ENCODE peak calls at places on chromosomes 4 and X, in ten cellular contexts. One of them, this sample, is unnamed.
A peak's percentile ranks its signal among the peaks of the same experiment; 100 is the strongest.

GRCh38 chr4:185119927-185120630 is 23.0 kb upstream of the SLC25A4 start:
- DNase-seq in right lobe of liver: no peak
- DNase-seq in K562: peak; percentile 63
- DNase-seq in cardiac muscle cell: peak; percentile 85
- DNase-seq in mucosa of descending colon: no peak
- DNase-seq in bronchial epithelial cell: no peak
- DNase-seq in psoas muscle: no peak
- DNase-seq in endodermal cell: no peak
- DNase-seq in CD8-positive, alpha-beta memory T cell: no peak
- DNase-seq in tibial artery: no peak
- DNase-seq in this sample: no peak

GRCh38 chrX:16869393-16870094 is 618 bp downstream of the RBBP7 start:
- DNase-seq in right lobe of liver: no peak
- DNase-seq in K562: peak; percentile 52
- DNase-seq in cardiac muscle cell: peak; percentile 75
- DNase-seq in mucosa of descending colon: peak; percentile 70
- DNase-seq in bronchial epithelial cell: no peak
- DNase-seq in psoas muscle: peak; percentile 50
- DNase-seq in endodermal cell: peak; percentile 83
- DNase-seq in CD8-positive, alpha-beta memory T cell: peak; percentile 68
- DNase-seq in tibial artery: peak; percentile 20
- DNase-seq in this sample: peak; percentile 22

GRCh38 chr4:106422766-106423165 is 54.2 kb upstream of the GIMD1 start:
- DNase-seq in right lobe of liver: no peak
- DNase-seq in K562: no peak
- DNase-seq in cardiac muscle cell: no peak
- DNase-seq in mucosa of descending colon: no peak
- DNase-seq in bronchial epithelial cell: no peak
- DNase-seq in psoas muscle: no peak
- DNase-seq in endodermal cell: no peak
- DNase-seq in CD8-positive, alpha-beta memory T cell: no peak
- DNase-seq in tibial artery: no peak
- DNase-seq in this sample: no peak

GRCh38 chr4:35052546-35052945 is 1191.8 kb downstream of the ARAP2 start:
- DNase-seq in right lobe of liver: no peak
- DNase-seq in K562: no peak
- DNase-seq in cardiac muscle cell: no peak
- DNase-seq in mucosa of descending colon: no peak
- DNase-seq in bronchial epithelial cell: no peak
- DNase-seq in psoas muscle: no peak
- DNase-seq in endodermal cell: no peak
- DNase-seq in CD8-positive, alpha-beta memory T cell: no peak
- DNase-seq in tibial artery: no peak
- DNase-seq in this sample: no peak

GRCh38 chr4:17315459-17315858 is 196.4 kb downstream of the QDPR start:
- DNase-seq in right lobe of liver: no peak
- DNase-seq in K562: no peak
- DNase-seq in cardiac muscle cell: no peak
- DNase-seq in mucosa of descending colon: no peak
- DNase-seq in bronchial epithelial cell: no peak
- DNase-seq in psoas muscle: no peak
- DNase-seq in endodermal cell: no peak
- DNase-seq in CD8-positive, alpha-beta memory T cell: no peak
- DNase-seq in tibial artery: no peak
- DNase-seq in this sample: no peak

GRCh38 chrX:136176399-136176825 is 29.1 kb downstream of the FHL1 start:
- DNase-seq in right lobe of liver: no peak
- DNase-seq in K562: no peak
- DNase-seq in cardiac muscle cell: no peak
- DNase-seq in mucosa of descending colon: no peak
- DNase-seq in bronchial epithelial cell: peak; percentile 64
- DNase-seq in psoas muscle: no peak
- DNase-seq in endodermal cell: no peak
- DNase-seq in CD8-positive, alpha-beta memory T cell: no peak
- DNase-seq in tibial artery: peak; percentile 44
- DNase-seq in this sample: no peak

GRCh38 chr4:10578027-10578426 is 106.5 kb downstream of the CLNK start:
- DNase-seq in right lobe of liver: no peak
- DNase-seq in K562: no peak
- DNase-seq in cardiac muscle cell: no peak
- DNase-seq in mucosa of descending colon: no peak
- DNase-seq in bronchial epithelial cell: no peak
- DNase-seq in psoas muscle: no peak
- DNase-seq in endodermal cell: no peak
- DNase-seq in CD8-positive, alpha-beta memory T cell: no peak
- DNase-seq in tibial artery: no peak
- DNase-seq in this sample: no peak

GRCh38 chr4:74671074-74671698 is 123.1 kb downstream of the BTC start:
- DNase-seq in right lobe of liver: peak; percentile 23
- DNase-seq in K562: peak; percentile 61
- DNase-seq in cardiac muscle cell: peak; percentile 67
- DNase-seq in mucosa of descending colon: no peak
- DNase-seq in bronchial epithelial cell: peak; percentile 74
- DNase-seq in psoas muscle: no peak
- DNase-seq in endodermal cell: peak; percentile 87
- DNase-seq in CD8-positive, alpha-beta memory T cell: peak; percentile 53
- DNase-seq in tibial artery: no peak
- DNase-seq in this sample: peak; percentile 64

GRCh38 chrX:132034648-132035047 is 11.5 kb downstream of the STK26 start:
- DNase-seq in right lobe of liver: no peak
- DNase-seq in K562: no peak
- DNase-seq in cardiac muscle cell: no peak
- DNase-seq in mucosa of descending colon: no peak
- DNase-seq in bronchial epithelial cell: no peak
- DNase-seq in psoas muscle: no peak
- DNase-seq in endodermal cell: no peak
- DNase-seq in CD8-positive, alpha-beta memory T cell: no peak
- DNase-seq in tibial artery: no peak
- DNase-seq in this sample: no peak

GRCh38 chrX:146041741-146042140 is 224.1 kb downstream of the SLITRK2 start:
- DNase-seq in right lobe of liver: no peak
- DNase-seq in K562: no peak
- DNase-seq in cardiac muscle cell: no peak
- DNase-seq in mucosa of descending colon: no peak
- DNase-seq in bronchial epithelial cell: no peak
- DNase-seq in psoas muscle: no peak
- DNase-seq in endodermal cell: no peak
- DNase-seq in CD8-positive, alpha-beta memory T cell: no peak
- DNase-seq in tibial artery: no peak
- DNase-seq in this sample: no peak

GRCh38 chrX:68693481-68694410 is 46.3 kb downstream of the STARD8 start:
- DNase-seq in right lobe of liver: peak; percentile 91
- DNase-seq in K562: peak; percentile 87
- DNase-seq in cardiac muscle cell: peak; percentile 82
- DNase-seq in mucosa of descending colon: peak; percentile 67
- DNase-seq in bronchial epithelial cell: no peak
- DNase-seq in psoas muscle: peak; percentile 82
- DNase-seq in endodermal cell: peak; percentile 93
- DNase-seq in CD8-positive, alpha-beta memory T cell: no peak
- DNase-seq in tibial artery: peak; percentile 76
- DNase-seq in this sample: no peak

GRCh38 chrX:140709421-140709846 is at the start of gene LINC00632:
- DNase-seq in right lobe of liver: no peak
- DNase-seq in K562: no peak
- DNase-seq in cardiac muscle cell: no peak
- DNase-seq in mucosa of descending colon: no peak
- DNase-seq in bronchial epithelial cell: no peak
- DNase-seq in psoas muscle: no peak
- DNase-seq in endodermal cell: no peak
- DNase-seq in CD8-positive, alpha-beta memory T cell: no peak
- DNase-seq in tibial artery: no peak
- DNase-seq in this sample: no peak

GRCh38 chrX:53654378-53654777 is 32.1 kb downstream of the HUWE1 start:
- DNase-seq in right lobe of liver: no peak
- DNase-seq in K562: no peak
- DNase-seq in cardiac muscle cell: no peak
- DNase-seq in mucosa of descending colon: no peak
- DNase-seq in bronchial epithelial cell: no peak
- DNase-seq in psoas muscle: no peak
- DNase-seq in endodermal cell: no peak
- DNase-seq in CD8-positive, alpha-beta memory T cell: no peak
- DNase-seq in tibial artery: no peak
- DNase-seq in this sample: no peak
- H3K36me3 ChIP-seq in right lobe of liver: no peaks in the 10 kb centered on the region
- H3K36me3 ChIP-seq in K562: peaks cover 64% of the 10 kb centered on the region
- H3K36me3 ChIP-seq in cardiac muscle cell: peaks cover 18% of the 10 kb centered on the region
- H3K36me3 ChIP-seq in mucosa of descending colon: no peaks in the 10 kb centered on the region
- H3K36me3 ChIP-seq in bronchial epithelial cell: peaks cover 1% of the 10 kb centered on the region
- H3K36me3 ChIP-seq in psoas muscle: peaks cover 37% of the 10 kb centered on the region
- H3K36me3 ChIP-seq in endodermal cell: peaks cover 62% of the 10 kb centered on the region
- H3K36me3 ChIP-seq in CD8-positive, alpha-beta memory T cell: peaks cover 9% of the 10 kb centered on the region
- H3K36me3 ChIP-seq in tibial artery: peaks cover 5% of the 10 kb centered on the region
- H3K36me3 ChIP-seq in this sample: no peaks in the 10 kb centered on the region

GRCh38 chr4:15325987-15326386 is 101.8 kb upstream of the C1QTNF7 start:
- DNase-seq in right lobe of liver: no peak
- DNase-seq in K562: no peak
- DNase-seq in cardiac muscle cell: no peak
- DNase-seq in mucosa of descending colon: no peak
- DNase-seq in bronchial epithelial cell: no peak
- DNase-seq in psoas muscle: no peak
- DNase-seq in endodermal cell: no peak
- DNase-seq in CD8-positive, alpha-beta memory T cell: no peak
- DNase-seq in tibial artery: no peak
- DNase-seq in this sample: no peak

GRCh38 chr4:15332377-15332776 is 95.5 kb upstream of the C1QTNF7 start:
- DNase-seq in right lobe of liver: no peak
- DNase-seq in K562: no peak
- DNase-seq in cardiac muscle cell: no peak
- DNase-seq in mucosa of descending colon: no peak
- DNase-seq in bronchial epithelial cell: no peak
- DNase-seq in psoas muscle: no peak
- DNase-seq in endodermal cell: no peak
- DNase-seq in CD8-positive, alpha-beta memory T cell: no peak
- DNase-seq in tibial artery: no peak
- DNase-seq in this sample: no peak

GRCh38 chr4:15331930-15332329 is 95.9 kb upstream of the C1QTNF7 start:
- DNase-seq in right lobe of liver: no peak
- DNase-seq in K562: no peak
- DNase-seq in cardiac muscle cell: no peak
- DNase-seq in mucosa of descending colon: no peak
- DNase-seq in bronchial epithelial cell: no peak
- DNase-seq in psoas muscle: no peak
- DNase-seq in endodermal cell: no peak
- DNase-seq in CD8-positive, alpha-beta memory T cell: no peak
- DNase-seq in tibial artery: no peak
- DNase-seq in this sample: no peak

GRCh38 chr4:15322016-15322415 is 105.8 kb upstream of the C1QTNF7 start:
- DNase-seq in right lobe of liver: no peak
- DNase-seq in K562: no peak
- DNase-seq in cardiac muscle cell: no peak
- DNase-seq in mucosa of descending colon: no peak
- DNase-seq in bronchial epithelial cell: no peak
- DNase-seq in psoas muscle: no peak
- DNase-seq in endodermal cell: no peak
- DNase-seq in CD8-positive, alpha-beta memory T cell: no peak
- DNase-seq in tibial artery: no peak
- DNase-seq in this sample: no peak

GRCh38 chr4:15327311-15328298 is 100.2 kb upstream of the C1QTNF7 start:
- DNase-seq in right lobe of liver: no peak
- DNase-seq in K562: no peak
- DNase-seq in cardiac muscle cell: no peak
- DNase-seq in mucosa of descending colon: no peak
- DNase-seq in bronchial epithelial cell: no peak
- DNase-seq in psoas muscle: no peak
- DNase-seq in endodermal cell: no peak
- DNase-seq in CD8-positive, alpha-beta memory T cell: no peak
- DNase-seq in tibial artery: no peak
- DNase-seq in this sample: no peak
- H3K4me3 ChIP-seq in right lobe of liver: no peak overlapping the region
- H3K4me3 ChIP-seq in K562: no peak overlapping the region
- H3K4me3 ChIP-seq in cardiac muscle cell: no peak overlapping the region
- H3K4me3 ChIP-seq in mucosa of descending colon: no peak overlapping the region
- H3K4me3 ChIP-seq in bronchial epithelial cell: no peak overlapping the region
- H3K4me3 ChIP-seq in psoas muscle: no peak overlapping the region
- H3K4me3 ChIP-seq in endodermal cell: no peak overlapping the region
- H3K4me3 ChIP-seq in CD8-positive, alpha-beta memory T cell: no peak overlapping the region
- H3K4me3 ChIP-seq in tibial artery: no peak overlapping the region
- H3K4me3 ChIP-seq in this sample: no peak overlapping the region

GRCh38 chr4:99071159-99071558 is 17.4 kb downstream of the ADH5 start:
- DNase-seq in right lobe of liver: no peak
- DNase-seq in K562: no peak
- DNase-seq in cardiac muscle cell: no peak
- DNase-seq in mucosa of descending colon: no peak
- DNase-seq in bronchial epithelial cell: no peak
- DNase-seq in psoas muscle: no peak
- DNase-seq in endodermal cell: no peak
- DNase-seq in CD8-positive, alpha-beta memory T cell: no peak
- DNase-seq in tibial artery: no peak
- DNase-seq in this sample: no peak
- H3K36me3 ChIP-seq in right lobe of liver: peaks cover 5% of the 10 kb centered on the region
- H3K36me3 ChIP-seq in K562: peaks cover 81% of the 10 kb centered on the region
- H3K36me3 ChIP-seq in cardiac muscle cell: peaks cover 18% of the 10 kb centered on the region
- H3K36me3 ChIP-seq in mucosa of descending colon: no peaks in the 10 kb centered on the region
- H3K36me3 ChIP-seq in bronchial epithelial cell: peaks cover 8% of the 10 kb centered on the region
- H3K36me3 ChIP-seq in psoas muscle: peaks cover 85% of the 10 kb centered on the region
- H3K36me3 ChIP-seq in endodermal cell: peaks cover 72% of the 10 kb centered on the region
- H3K36me3 ChIP-seq in CD8-positive, alpha-beta memory T cell: peaks cover 24% of the 10 kb centered on the region
- H3K36me3 ChIP-seq in tibial artery: peaks cover 54% of the 10 kb centered on the region
- H3K36me3 ChIP-seq in this sample: peaks cover 5% of the 10 kb centered on the region

GRCh38 chr4:173539986-173540385 is 10.0 kb upstream of the HAND2 start:
- DNase-seq in right lobe of liver: no peak
- DNase-seq in K562: no peak
- DNase-seq in cardiac muscle cell: no peak
- DNase-seq in mucosa of descending colon: no peak
- DNase-seq in bronchial epithelial cell: no peak
- DNase-seq in psoas muscle: no peak
- DNase-seq in endodermal cell: no peak
- DNase-seq in CD8-positive, alpha-beta memory T cell: no peak
- DNase-seq in tibial artery: no peak
- DNase-seq in this sample: no peak

GRCh38 chr4:173538903-173539445 is 8.9 kb upstream of the HAND2 start:
- DNase-seq in right lobe of liver: no peak
- DNase-seq in K562: no peak
- DNase-seq in cardiac muscle cell: no peak
- DNase-seq in mucosa of descending colon: no peak
- DNase-seq in bronchial epithelial cell: no peak
- DNase-seq in psoas muscle: no peak
- DNase-seq in endodermal cell: peak; percentile 49
- DNase-seq in CD8-positive, alpha-beta memory T cell: no peak
- DNase-seq in tibial artery: no peak
- DNase-seq in this sample: no peak

GRCh38 chr4:173536808-173537429 is 6.9 kb upstream of the HAND2 start:
- DNase-seq in right lobe of liver: no peak
- DNase-seq in K562: no peak
- DNase-seq in cardiac muscle cell: peak; percentile 44
- DNase-seq in mucosa of descending colon: no peak
- DNase-seq in bronchial epithelial cell: no peak
- DNase-seq in psoas muscle: no peak
- DNase-seq in endodermal cell: peak; percentile 89
- DNase-seq in CD8-positive, alpha-beta memory T cell: no peak
- DNase-seq in tibial artery: no peak
- DNase-seq in this sample: no peak

GRCh38 chr4:173537628-173538147 is 7.7 kb upstream of the HAND2 start:
- DNase-seq in right lobe of liver: no peak
- DNase-seq in K562: no peak
- DNase-seq in cardiac muscle cell: no peak
- DNase-seq in mucosa of descending colon: no peak
- DNase-seq in bronchial epithelial cell: no peak
- DNase-seq in psoas muscle: no peak
- DNase-seq in endodermal cell: peak; percentile 47
- DNase-seq in CD8-positive, alpha-beta memory T cell: no peak
- DNase-seq in tibial artery: no peak
- DNase-seq in this sample: no peak

GRCh38 chr4:173538148-173538902 is 8.3 kb upstream of the HAND2 start:
- DNase-seq in right lobe of liver: no peak
- DNase-seq in K562: no peak
- DNase-seq in cardiac muscle cell: peak; percentile 58
- DNase-seq in mucosa of descending colon: peak; percentile 54
- DNase-seq in bronchial epithelial cell: no peak
- DNase-seq in psoas muscle: no peak
- DNase-seq in endodermal cell: peak; percentile 75
- DNase-seq in CD8-positive, alpha-beta memory T cell: no peak
- DNase-seq in tibial artery: peak; percentile 26
- DNase-seq in this sample: no peak
- H3K4me3 ChIP-seq in right lobe of liver: peak overlapping the region; percentile 10
- H3K4me3 ChIP-seq in K562: peak overlapping the region; percentile 3
- H3K4me3 ChIP-seq in cardiac muscle cell: peak overlapping the region; percentile 16
- H3K4me3 ChIP-seq in mucosa of descending colon: no peak overlapping the region
- H3K4me3 ChIP-seq in bronchial epithelial cell: no peak overlapping the region
- H3K4me3 ChIP-seq in psoas muscle: peak overlapping the region; percentile 52
- H3K4me3 ChIP-seq in endodermal cell: peak overlapping the region; percentile 78
- H3K4me3 ChIP-seq in CD8-positive, alpha-beta memory T cell: peak overlapping the region; percentile 29
- H3K4me3 ChIP-seq in tibial artery: peak overlapping the region; percentile 55
- H3K4me3 ChIP-seq in this sample: peak overlapping the region; percentile 43

This sample was measured in naive thymus-derived CD4-positive, alpha-beta T cell.